ENCODE peak calls at places on chromosome 11, in four cellular contexts. One of them, this sample, is unnamed.

GRCh38 chr11:93225642-93226041 is 27.9 kb upstream of the SLC36A4 start:
- DNase-seq in GM23248: peak
- DNase-seq in endothelial cell of umbilical vein: peak
- DNase-seq in fibroblast of lung: peak
- DNase-seq in this sample: no peak

GRCh38 chr11:124075841-124076571 is 34.9 kb upstream of the OR10G7 start:
- DNase-seq in GM23248: peak
- DNase-seq in endothelial cell of umbilical vein: peak
- DNase-seq in fibroblast of lung: peak
- DNase-seq in this sample: no peak

GRCh38 chr11:16806791-16807190 is 68.3 kb downstream of the C11orf58 start:
- DNase-seq in GM23248: peak
- DNase-seq in endothelial cell of umbilical vein: no peak
- DNase-seq in fibroblast of lung: peak
- DNase-seq in this sample: no peak

GRCh38 chr11:17457361-17458104 is 19.1 kb downstream of the ABCC8 start:
- DNase-seq in GM23248: no peak
- DNase-seq in endothelial cell of umbilical vein: no peak
- DNase-seq in fibroblast of lung: no peak
- DNase-seq in this sample: no peak

GRCh38 chr11:117796456-117797428 is at the start of gene DSCAML1:
- DNase-seq in GM23248: peak
- DNase-seq in endothelial cell of umbilical vein: no peak
- DNase-seq in fibroblast of lung: no peak
- DNase-seq in this sample: no peak

GRCh38 chr11:13324709-13325108 is 47.1 kb downstream of the BMAL1 start:
- DNase-seq in GM23248: no peak
- DNase-seq in endothelial cell of umbilical vein: no peak
- DNase-seq in fibroblast of lung: no peak
- DNase-seq in this sample: no peak

GRCh38 chr11:27705873-27706820 is 5.9 kb upstream of the BDNF start:
- DNase-seq in GM23248: peak
- DNase-seq in endothelial cell of umbilical vein: peak
- DNase-seq in fibroblast of lung: peak
- DNase-seq in this sample: no peak

GRCh38 chr11:35275808-35276170 is 136.8 kb downstream of the CD44 start:
- DNase-seq in GM23248: peak
- DNase-seq in endothelial cell of umbilical vein: no peak
- DNase-seq in fibroblast of lung: no peak
- DNase-seq in this sample: no peak

GRCh38 chr11:99893803-99894202 is 793.3 kb upstream of the ARHGAP42 start:
- DNase-seq in GM23248: no peak
- DNase-seq in endothelial cell of umbilical vein: no peak
- DNase-seq in fibroblast of lung: no peak
- DNase-seq in this sample: no peak

GRCh38 chr11:121500275-121500674 is 47.5 kb upstream of the SORL1-AS1 start:
- DNase-seq in GM23248: no peak
- DNase-seq in endothelial cell of umbilical vein: no peak
- DNase-seq in fibroblast of lung: no peak
- DNase-seq in this sample: no peak

GRCh38 chr11:84425704-84426103 is 1139.5 kb upstream of the CCDC90B start:
- DNase-seq in GM23248: no peak
- DNase-seq in endothelial cell of umbilical vein: no peak
- DNase-seq in fibroblast of lung: no peak
- DNase-seq in this sample: no peak

GRCh38 chr11:128632151-128632791 is 44.9 kb upstream of the ETS1 start:
- DNase-seq in GM23248: peak
- DNase-seq in endothelial cell of umbilical vein: peak
- DNase-seq in fibroblast of lung: peak
- DNase-seq in this sample: peak

GRCh38 chr11:63553759-63554158 is 9.4 kb downstream of the PLAAT2 start:
- DNase-seq in GM23248: no peak
- DNase-seq in endothelial cell of umbilical vein: no peak
- DNase-seq in fibroblast of lung: peak
- DNase-seq in this sample: no peak

GRCh38 chr11:123381817-123382554 is 48.1 kb upstream of the GRAMD1B start:
- DNase-seq in GM23248: no peak
- DNase-seq in endothelial cell of umbilical vein: no peak
- DNase-seq in fibroblast of lung: no peak
- DNase-seq in this sample: no peak

DNA sequence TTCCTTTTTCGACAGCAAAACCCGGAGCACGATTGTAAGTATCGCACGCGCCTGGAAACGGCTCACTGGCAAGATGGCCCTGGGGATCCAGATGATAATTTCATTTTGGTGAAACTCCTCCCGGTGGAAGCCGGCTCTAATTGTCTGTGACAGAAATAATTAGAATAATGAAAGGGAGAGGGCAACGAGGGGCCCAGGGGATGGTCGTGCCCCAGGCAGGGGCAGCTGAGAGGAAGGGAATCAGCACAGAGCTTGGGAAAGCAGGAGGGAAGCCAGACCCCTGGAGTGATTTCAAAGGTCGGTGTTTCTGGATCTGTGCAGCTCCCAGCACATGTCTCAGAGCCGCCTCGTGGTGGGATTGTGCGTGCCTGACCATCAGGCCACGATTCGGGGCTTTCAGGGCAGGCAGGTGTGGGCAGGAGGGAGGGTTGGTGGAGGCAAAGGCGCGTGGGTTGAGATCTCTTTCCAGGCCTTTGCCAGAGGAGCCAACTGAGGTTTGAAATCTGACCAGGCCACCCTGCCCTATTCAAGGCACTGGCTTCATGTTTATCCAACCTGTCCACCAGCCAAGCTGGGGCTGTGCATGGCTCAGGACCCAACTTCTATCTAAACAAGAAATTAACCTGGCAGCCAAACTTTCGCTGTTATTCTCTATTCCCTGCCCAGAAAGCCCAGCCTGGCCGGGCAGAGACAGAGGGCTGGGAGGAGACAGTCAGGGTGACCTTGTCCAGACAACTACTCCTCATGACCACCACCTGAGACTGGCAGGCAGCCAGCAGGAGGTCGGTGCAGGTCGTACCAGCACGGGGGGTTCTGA is 27.8 kb downstream of the ANO1 start:
- DNase-seq in GM23248: no peak
- DNase-seq in endothelial cell of umbilical vein: no peak
- DNase-seq in fibroblast of lung: no peak
- DNase-seq in this sample: no peak
- TF ChIP-seq EZH2 in GM23248: no peak
- TF ChIP-seq EZH2 in endothelial cell of umbilical vein: no peak
- TF ChIP-seq EZH2 in fibroblast of lung: no peak
- TF ChIP-seq EZH2 in this sample: no peak

DNA sequence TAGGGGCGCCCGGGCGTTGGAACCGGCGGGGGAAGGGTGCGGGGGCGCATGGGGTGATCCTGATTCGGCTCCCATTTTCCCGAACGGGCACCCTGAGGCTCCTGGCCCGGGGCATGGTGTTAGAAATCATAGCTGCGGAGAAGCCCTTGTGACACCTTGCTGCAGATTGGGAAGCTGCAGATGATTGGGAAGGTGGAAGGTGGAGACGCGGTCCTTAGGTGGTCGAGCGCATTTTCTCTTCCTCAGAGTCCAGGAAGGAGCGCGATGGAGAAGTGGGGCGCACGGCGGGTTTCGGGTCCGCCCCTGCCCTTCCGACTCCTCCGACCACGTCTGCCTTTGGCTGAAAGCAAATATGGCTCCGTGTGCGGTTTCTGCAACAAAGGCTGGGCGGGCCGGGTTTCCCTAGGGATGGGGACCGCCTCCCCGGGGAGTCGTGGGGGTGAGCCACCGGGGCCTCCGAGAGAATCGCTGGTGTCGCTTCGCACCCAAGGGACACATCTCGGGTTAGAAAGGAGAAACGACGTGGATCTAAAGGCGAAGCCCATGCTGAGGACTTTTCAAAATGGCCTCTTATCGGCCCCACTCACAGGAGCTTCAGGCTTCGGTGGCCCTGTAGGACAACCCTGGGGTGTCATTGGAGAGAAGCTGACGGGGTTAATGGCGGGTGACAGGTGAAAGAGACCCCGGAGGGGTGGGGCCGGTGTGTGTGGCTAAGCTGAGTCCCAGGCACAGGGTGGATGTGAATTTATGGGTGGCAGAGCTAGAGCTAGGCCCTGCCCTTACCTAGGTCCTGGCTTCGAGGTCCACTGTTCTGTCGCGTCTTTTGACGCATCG is 707 bp upstream of the FTH1 start:
- DNase-seq in GM23248: peak
- DNase-seq in endothelial cell of umbilical vein: peak
- DNase-seq in fibroblast of lung: no peak
- DNase-seq in this sample: peak
- TF ChIP-seq EZH2 in GM23248: no peak
- TF ChIP-seq EZH2 in endothelial cell of umbilical vein: no peak
- TF ChIP-seq EZH2 in fibroblast of lung: no peak
- TF ChIP-seq EZH2 in this sample: no peak

GRCh38 chr11:60924110-60924905 is at the start of gene TMEM132A:
- DNase-seq in GM23248: peak
- DNase-seq in endothelial cell of umbilical vein: peak
- DNase-seq in fibroblast of lung: peak
- DNase-seq in this sample: peak
- TF ChIP-seq EZH2 in GM23248: no peak
- TF ChIP-seq EZH2 in endothelial cell of umbilical vein: no peak
- TF ChIP-seq EZH2 in fibroblast of lung: no peak
- TF ChIP-seq EZH2 in this sample: no peak

GRCh38 chr11:15584158-15584557 is 469.4 kb downstream of the INSC start:
- DNase-seq in GM23248: no peak
- DNase-seq in endothelial cell of umbilical vein: no peak
- DNase-seq in fibroblast of lung: no peak
- DNase-seq in this sample: no peak
- TF ChIP-seq EZH2 in GM23248: no peak
- TF ChIP-seq EZH2 in endothelial cell of umbilical vein: no peak
- TF ChIP-seq EZH2 in fibroblast of lung: no peak
- TF ChIP-seq EZH2 in this sample: no peak

DNA sequence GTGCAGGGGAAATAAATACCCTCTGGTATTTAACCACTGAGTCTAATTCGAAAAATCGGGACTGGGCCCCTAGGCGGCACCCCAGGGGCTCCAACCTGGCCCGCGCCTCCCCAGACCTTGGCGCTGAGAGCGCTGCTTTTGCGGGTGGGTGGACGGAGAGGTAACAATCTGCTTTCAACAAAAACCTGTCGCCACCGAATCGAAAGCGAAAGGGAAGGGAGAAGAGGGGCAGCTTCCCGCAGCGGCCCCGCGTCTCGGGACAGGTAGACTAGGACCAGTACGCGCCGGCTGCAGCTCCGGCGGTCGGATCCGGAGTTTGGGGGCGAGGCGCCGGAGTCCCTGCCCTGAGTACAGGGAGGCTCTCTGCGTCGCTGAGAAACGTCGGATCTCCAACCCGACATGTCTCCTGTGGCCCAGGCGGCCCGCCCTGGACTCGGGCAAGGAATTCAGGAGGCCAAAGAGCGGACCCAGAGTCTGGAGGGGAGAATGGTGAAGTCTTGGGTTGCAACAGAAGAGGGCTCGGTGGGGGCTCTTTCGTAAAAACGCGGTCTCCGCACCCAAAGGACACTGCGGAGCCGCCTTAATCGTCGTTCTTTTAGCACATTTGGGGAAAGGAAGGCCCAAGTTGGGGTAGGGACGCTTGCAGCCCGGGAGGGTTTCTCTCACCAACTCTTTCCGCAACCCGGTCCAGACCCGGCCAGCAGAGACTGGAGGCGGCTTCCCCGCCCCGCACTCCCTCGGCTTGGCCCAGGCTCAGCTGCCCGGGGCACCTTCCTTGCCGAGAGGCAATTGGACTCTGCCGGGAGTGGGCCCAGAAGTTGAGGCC is 4.1 kb downstream of the ALX4 start:
- DNase-seq in GM23248: no peak
- DNase-seq in endothelial cell of umbilical vein: peak
- DNase-seq in fibroblast of lung: peak
- DNase-seq in this sample: no peak
- TF ChIP-seq EZH2 in GM23248: peak
- TF ChIP-seq EZH2 in endothelial cell of umbilical vein: peak
- TF ChIP-seq EZH2 in fibroblast of lung: peak
- TF ChIP-seq EZH2 in this sample: peak

This sample was measured in mammary epithelial cell.